ENCODE peak calls at places on chromosomes 12 and 14, in four cellular contexts. I is left lung; D is CD8-positive, alpha-beta T cell; E is transverse colon. F is an unnamed sample.

GRCh38 chr12:83954071-83954789 is 958.4 kb downstream of the SLC6A15 start:
- DNase-seq in I (no peak), D (no peak), E (no peak), F (no peak)

GRCh38 chr14:78863143-78863542 is 693.0 kb downstream of the NRXN3 start:
- DNase-seq in I (no peak), D (no peak), E (no peak), F (no peak)

GRCh38 chr12:70121562-70121961 is 121.7 kb upstream of the CNOT2 start:
- DNase-seq in I (no peak), D (no peak), E (no peak), F (no peak)

GRCh38 chr14:65958664-65959562 is 527.3 kb upstream of the CCDC196 start:
- DNase-seq in I (no peak), D (no peak), E (no peak), F (no peak)

GRCh38 chr12:39173689-39174088 is 268.3 kb upstream of the CPNE8 start:
- DNase-seq in I (no peak), D (no peak), E (no peak), F (no peak)

GRCh38 chr12:69211172-69211571 is 28.2 kb upstream of the CPSF6 start:
- DNase-seq in I (no peak), D (no peak), E (no peak), F (no peak)

GRCh38 chr14:38310420-38310995 is 54.6 kb upstream of the CLEC14A start:
- DNase-seq in I (no peak), D (no peak), E (no peak), F (no peak)

GRCh38 chr14:53646925-53647324 is 309.7 kb downstream of the BMP4 start:
- DNase-seq in I (no peak), D (no peak), E (no peak), F (no peak)

GRCh38 chr14:104136472-104137296 is 1.7 kb upstream of the KIF26A start:
- DNase-seq in I (no peak), D (no peak), E (no peak), F (peak; percentile 68)

GRCh38 chr14:57182760-57183503 is 85.8 kb downstream of the EXOC5 start:
- DNase-seq in I (no peak), D (no peak), E (no peak), F (no peak)

GRCh38 chr14:79451601-79452000 is 759.7 kb downstream of the DIO2 start:
- DNase-seq in I (no peak), D (no peak), E (no peak), F (no peak)

GRCh38 chr12:102120886-102121285 is 903 bp downstream of the PARPBP start:
- DNase-seq in I (no peak), D (no peak), E (no peak), F (no peak)

GRCh38 chr12:25065035-25065434 is 116.1 kb upstream of the BCAT1 start:
- DNase-seq in I (no peak), D (no peak), E (no peak), F (no peak)

GRCh38 chr14:41289025-41289424 is 317.7 kb upstream of the LRFN5 start:
- DNase-seq in I (no peak), D (no peak), E (no peak), F (no peak)

GRCh38 chr12:58387199-58387598 is 445.8 kb downstream of the ATP23 start:
- DNase-seq in I (no peak), D (no peak), E (no peak), F (no peak)

GRCh38 chr12:92156139-92156538 is 10.5 kb upstream of the BTG1 start:
- DNase-seq in I (no peak), D (no peak), E (no peak), F (no peak)

GRCh38 chr14:58535084-58535483 is 102.7 kb upstream of the DACT1 start:
- DNase-seq in I (no peak), D (no peak), E (no peak), F (no peak)

GRCh38 chr14:29518335-29518734 is 409.3 kb downstream of the PRKD1 start:
- DNase-seq in I (no peak), D (no peak), E (no peak), F (no peak)

GRCh38 chr14:57247283-57247682 is 21.4 kb downstream of the EXOC5 start:
- DNase-seq in I (no peak), D (no peak), E (no peak), F (no peak)

GRCh38 chr12:120110550-120111501 is 5.7 kb downstream of the RAB35 start:
- DNase-seq in I (peak; percentile 89), D (peak; percentile 35), E (peak; percentile 58), F (peak; percentile 84)

GRCh38 chr14:73227812-73228781 is 9.2 kb upstream of the PAPLN start:
- DNase-seq in I (no peak), D (no peak), E (peak; percentile 38), F (peak; percentile 76)

GRCh38 chr12:123106640-123107359 is 44.1 kb downstream of the PITPNM2 start:
- DNase-seq in I (peak; percentile 57), D (peak; percentile 48), E (peak; percentile 30), F (peak; percentile 56)

GRCh38 chr12:32051511-32052299 is 54.9 kb upstream of the BICD1 start:
- DNase-seq in I (peak; percentile 40), D (no peak), E (no peak), F (no peak)

GRCh38 chr12:9741726-9742125 is 8.8 kb upstream of the CLECL1 start:
- DNase-seq in I (no peak), D (peak; percentile 55), E (peak; percentile 67), F (no peak)

GRCh38 chr12:31828057-31828456 is 99.2 kb upstream of the AMN1 start:
- DNase-seq in I (no peak), D (no peak), E (no peak), F (no peak)

GRCh38 chr14:22391908-22392307 is 197.1 kb downstream of the DAD1 start:
- DNase-seq in I (peak; percentile 56), D (no peak), E (peak; percentile 39), F (peak; percentile 74)

GRCh38 chr14:68879321-68879781 is 86.5 kb upstream of the ZFP36L1 start:
- DNase-seq in I (no peak), D (no peak), E (no peak), F (no peak)

GRCh38 chr14:59020382-59020781 is 168.1 kb upstream of the DAAM1 start:
- DNase-seq in I (no peak), D (no peak), E (no peak), F (no peak)

GRCh38 chr12:102833687-102834435 is 83.2 kb downstream of the PAH start:
- DNase-seq in I (no peak), D (no peak), E (no peak), F (no peak)

GRCh38 chr12:50415899-50416479 is 15.3 kb downstream of the LARP4 start:
- DNase-seq in I (no peak), D (no peak), E (no peak), F (no peak)

DNA sequence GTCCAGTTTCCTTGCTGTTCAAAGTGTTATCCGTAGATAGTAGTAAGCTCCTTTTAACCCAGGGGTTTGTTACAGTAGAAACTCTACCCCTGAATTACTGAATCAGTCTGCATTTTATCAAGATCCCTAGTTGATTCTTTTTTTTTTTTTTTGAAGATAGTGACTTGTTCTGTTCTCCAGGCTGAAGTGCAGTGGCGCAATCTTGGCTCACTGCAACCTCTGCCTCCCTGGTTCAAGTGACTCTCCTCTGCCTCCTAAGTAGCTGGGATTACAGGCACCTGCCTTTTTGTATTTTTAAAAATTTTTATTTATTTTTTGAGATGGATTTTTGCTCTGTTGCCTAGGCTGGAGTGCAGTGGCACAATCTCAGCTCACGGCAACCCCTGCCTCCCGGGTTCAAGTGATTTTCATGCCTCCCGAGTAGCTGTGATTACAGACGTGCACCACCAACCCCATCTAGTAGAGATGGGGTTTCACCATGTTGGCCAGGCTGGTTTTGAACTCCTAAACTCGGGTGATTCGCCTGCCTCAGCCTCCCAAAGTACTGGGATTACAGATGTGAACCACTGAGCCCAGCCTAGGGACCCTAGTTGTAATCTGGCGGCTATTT is 10.5 kb downstream of the LARP4 start:
- DNase-seq in I (peak; percentile 60), D (no peak), E (no peak), F (no peak)
- H3K36me3 ChIP-seq in I (peaks cover 9% of the 10 kb centered on the region), D (peaks cover 4% of the 10 kb centered on the region), E (no peaks in the 10 kb centered on the region), F (no peaks in the 10 kb centered on the region)

DNA sequence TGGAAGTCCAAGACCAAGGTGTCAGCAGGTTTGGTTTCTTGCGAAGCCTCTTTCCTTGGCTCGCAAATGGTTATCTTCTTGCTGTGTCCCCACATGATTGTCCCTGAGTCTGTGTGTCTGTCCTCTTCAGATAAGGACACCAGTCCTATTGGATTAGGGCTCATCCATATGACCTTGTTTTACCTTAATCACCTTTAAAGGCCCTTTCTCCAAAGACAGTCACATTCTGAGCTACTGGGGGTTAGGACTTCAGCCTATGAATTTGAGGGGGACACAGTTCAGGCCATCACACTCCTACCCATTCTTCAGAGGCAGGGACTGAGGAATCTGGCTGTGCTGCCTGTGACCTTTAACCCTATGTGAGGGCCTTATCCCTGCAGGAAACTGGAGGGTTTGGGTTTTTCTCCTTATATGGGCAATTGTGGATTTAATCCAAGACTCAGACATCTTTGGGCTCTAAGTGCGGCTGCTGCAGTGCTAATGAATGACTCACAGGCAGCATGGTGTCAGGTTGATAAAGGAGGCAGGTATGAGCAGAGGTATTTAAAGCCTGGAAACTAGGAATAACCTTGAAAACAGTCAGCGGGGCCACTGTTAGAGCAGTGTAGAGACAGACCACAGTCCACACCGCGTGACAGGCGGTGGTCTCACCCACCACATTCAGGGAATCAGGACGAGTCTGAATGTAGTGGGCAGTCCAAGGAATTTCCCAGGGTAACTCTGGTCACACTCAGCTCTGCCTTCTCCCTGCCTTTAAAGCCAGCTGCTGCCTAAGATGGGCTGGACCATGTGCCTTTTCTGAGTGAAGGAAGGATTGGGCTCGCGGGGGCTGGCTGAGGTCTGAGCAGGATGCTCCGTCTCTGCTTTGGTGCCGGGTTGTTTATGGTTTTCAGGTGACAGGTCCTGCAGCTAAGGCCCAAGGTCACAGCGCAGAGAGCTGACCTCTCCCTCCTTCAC is 10.3 kb downstream of the TPCN1 start:
- DNase-seq in I (peak; percentile 24), D (no peak), E (no peak), F (peak; percentile 42)
- H3K4me3 ChIP-seq in I (no peak overlapping the region), D (no peak overlapping the region), E (no peak overlapping the region), F (no peak overlapping the region)

GRCh38 chr14:39957290-39957689 is 525.1 kb upstream of the FBXO33 start:
- DNase-seq in I (no peak), D (no peak), E (no peak), F (no peak)

GRCh38 chr14:39956372-39956771 is 524.1 kb upstream of the FBXO33 start:
- DNase-seq in I (no peak), D (no peak), E (no peak), F (no peak)

DNA sequence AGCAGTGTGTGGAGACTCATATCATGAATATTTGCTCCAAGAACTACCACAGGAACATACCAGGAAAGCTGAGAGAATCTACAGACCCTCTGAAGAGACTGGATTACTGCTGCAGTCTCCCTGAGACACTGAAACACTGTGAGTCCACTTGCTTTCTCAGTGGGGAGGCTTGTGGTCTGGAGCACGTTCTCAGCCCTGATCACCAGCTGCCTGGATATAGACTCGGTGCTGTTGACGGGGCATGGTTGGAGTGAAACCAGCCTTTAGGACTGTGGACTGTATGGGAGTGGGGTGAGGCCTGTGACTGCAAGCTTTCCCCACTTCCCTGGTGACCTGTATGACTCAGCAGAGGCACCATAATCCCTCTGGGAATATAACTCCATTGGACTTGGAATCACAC is 525.8 kb upstream of the FBXO33 start:
- DNase-seq in I (no peak), D (no peak), E (no peak), F (no peak)
- H3K4me1 ChIP-seq in I (no peaks in the 10 kb centered on the region), D (no peaks in the 10 kb centered on the region), E (no peaks in the 10 kb centered on the region), F (no peaks in the 10 kb centered on the region)

GRCh38 chr12:132106921-132107320 is 37.2 kb downstream of the DDX51 start:
- DNase-seq in I (no peak), D (no peak), E (no peak), F (no peak)

GRCh38 chr12:132111641-132112304 is 32.3 kb downstream of the DDX51 start:
- DNase-seq in I (no peak), D (no peak), E (no peak), F (no peak)

GRCh38 chr12:132108211-132108832 is 35.8 kb downstream of the DDX51 start:
- DNase-seq in I (no peak), D (no peak), E (no peak), F (no peak)

GRCh38 chr12:132109741-132110140 is 34.4 kb downstream of the DDX51 start:
- DNase-seq in I (no peak), D (no peak), E (no peak), F (no peak)

GRCh38 chr12:132110677-132111076 is 33.4 kb downstream of the DDX51 start:
- DNase-seq in I (no peak), D (no peak), E (no peak), F (no peak)
- H3K36me3 ChIP-seq in I (peaks cover 74% of the 10 kb centered on the region), D (peaks cover 19% of the 10 kb centered on the region), E (no peaks in the 10 kb centered on the region), F (peaks cover 11% of the 10 kb centered on the region)